ENCODE peak calls at places on chromosomes 13 and 19, in five cellular contexts. J is dermis microvascular lymphatic vessel endothelial cell, L is COR-L47, M is posterior vena cava, Y is progenitor cell of endocrine pancreas. F is an unnamed sample.

GRCh38 chr19:35162471-35163326 is 8.2 kb downstream of the FXYD5 start:
- DNase-seq in Y (no peak), J (no peak), M (peak; percentile 13), L (no peak), F (no peak)

GRCh38 chr19:52694921-52695320 is 39.9 kb downstream of the ZNF611 start:
- DNase-seq in J (no peak), Y (no peak), L (no peak), M (no peak), F (no peak)

GRCh38 chr19:38805180-38805579 is 7.6 kb downstream of the LGALS4 start:
- DNase-seq in Y (no peak), M (no peak), L (no peak), J (no peak), F (peak; percentile 29)

GRCh38 chr13:31675521-31675953 is 63.8 kb upstream of the RXFP2 start:
- DNase-seq in L (no peak), M (no peak), Y (no peak), J (no peak), F (no peak)

GRCh38 chr19:33437351-33438015 is 64.0 kb downstream of the CEBPG start:
- DNase-seq in L (peak; percentile 75), J (no peak), M (peak; percentile 71), Y (no peak), F (peak; percentile 22)

GRCh38 chr19:49688531-49689132 is 762 bp upstream of the ADM5 start:
- DNase-seq in J (no peak), M (no peak), L (no peak), Y (no peak), F (no peak)

GRCh38 chr13:111652676-111653075 is 332.2 kb downstream of the TEX29 start:
- DNase-seq in J (no peak), L (no peak), M (no peak), Y (no peak), F (no peak)

GRCh38 chr19:1773173-1773572 is 19.9 kb downstream of the ONECUT3 start:
- DNase-seq in M (no peak), L (no peak), J (no peak), Y (no peak), F (no peak)

GRCh38 chr13:19587635-19588300 is 26.4 kb upstream of the TPTE2 start:
- DNase-seq in Y (no peak), M (no peak), L (peak; percentile 41), J (no peak), F (no peak)

GRCh38 chr19:33767898-33768413 is 28.7 kb upstream of the KCTD15 start:
- DNase-seq in L (no peak), M (no peak), Y (peak; percentile 84), J (peak; percentile 5), F (no peak)

GRCh38 chr13:43516401-43516826 is 270.4 kb downstream of the ENOX1 start:
- DNase-seq in J (no peak), Y (no peak), L (no peak), M (no peak), F (no peak)